ENCODE peak calls at places on chromosomes 12 and 14, in five cellular contexts. One of them, this sample, is unnamed.

GRCh38 chr14:100246809-100247428 is 8.0 kb downstream of the YY1 start:
- DNase-seq in transverse colon: no peak
- DNase-seq in SK-N-SH: peak; percentile 74
- DNase-seq in H1: no peak
- DNase-seq in sigmoid colon: no peak
- DNase-seq in this sample: no peak

GRCh38 chr12:22306311-22306710 is 28.2 kb downstream of the ST8SIA1 start:
- DNase-seq in transverse colon: no peak
- DNase-seq in SK-N-SH: no peak
- DNase-seq in H1: no peak
- DNase-seq in sigmoid colon: no peak
- DNase-seq in this sample: no peak

GRCh38 chr12:71780207-71780822 is 25.7 kb downstream of the RAB21 start:
- DNase-seq in transverse colon: peak; percentile 47
- DNase-seq in SK-N-SH: peak; percentile 43
- DNase-seq in H1: no peak
- DNase-seq in sigmoid colon: no peak
- DNase-seq in this sample: no peak

GRCh38 chr12:26953447-26953846 is 15.2 kb downstream of the FGFR1OP2 start:
- DNase-seq in transverse colon: no peak
- DNase-seq in SK-N-SH: no peak
- DNase-seq in H1: no peak
- DNase-seq in sigmoid colon: peak; percentile 72
- DNase-seq in this sample: no peak

GRCh38 chr12:63997198-63997597 is 152.7 kb downstream of the SRGAP1 start:
- DNase-seq in transverse colon: no peak
- DNase-seq in SK-N-SH: no peak
- DNase-seq in H1: no peak
- DNase-seq in sigmoid colon: no peak
- DNase-seq in this sample: no peak

GRCh38 chr12:132315507-132315906 is 13.9 kb downstream of the GALNT9 start:
- DNase-seq in transverse colon: no peak
- DNase-seq in SK-N-SH: no peak
- DNase-seq in H1: no peak
- DNase-seq in sigmoid colon: peak; percentile 57
- DNase-seq in this sample: no peak

GRCh38 chr12:92047058-92047826 is 98.4 kb downstream of the BTG1 start:
- DNase-seq in transverse colon: no peak
- DNase-seq in SK-N-SH: no peak
- DNase-seq in H1: no peak
- DNase-seq in sigmoid colon: no peak
- DNase-seq in this sample: no peak

GRCh38 chr12:52243264-52243773 is 10.3 kb downstream of the KRT7 start:
- DNase-seq in transverse colon: no peak
- DNase-seq in SK-N-SH: peak; percentile 17
- DNase-seq in H1: no peak
- DNase-seq in sigmoid colon: peak; percentile 61
- DNase-seq in this sample: no peak

GRCh38 chr12:121240484-121241202 is 30.7 kb downstream of the P2RX4 start:
- DNase-seq in transverse colon: peak; percentile 75
- DNase-seq in SK-N-SH: no peak
- DNase-seq in H1: no peak
- DNase-seq in sigmoid colon: peak; percentile 91
- DNase-seq in this sample: no peak

GRCh38 chr12:125187148-125187733 is 122.0 kb downstream of the AACS start:
- DNase-seq in transverse colon: no peak
- DNase-seq in SK-N-SH: no peak
- DNase-seq in H1: no peak
- DNase-seq in sigmoid colon: no peak
- DNase-seq in this sample: no peak

GRCh38 chr14:62763951-62764350 is 281.3 kb downstream of the KCNH5 start:
- DNase-seq in transverse colon: no peak
- DNase-seq in SK-N-SH: no peak
- DNase-seq in H1: no peak
- DNase-seq in sigmoid colon: no peak
- DNase-seq in this sample: no peak

GRCh38 chr14:30896435-30896834 is 22.1 kb downstream of the COCH start:
- DNase-seq in transverse colon: no peak
- DNase-seq in SK-N-SH: no peak
- DNase-seq in H1: no peak
- DNase-seq in sigmoid colon: no peak
- DNase-seq in this sample: no peak

GRCh38 chr12:77236066-77236465 is 170.7 kb upstream of the E2F7 start:
- DNase-seq in transverse colon: no peak
- DNase-seq in SK-N-SH: no peak
- DNase-seq in H1: no peak
- DNase-seq in sigmoid colon: no peak
- DNase-seq in this sample: no peak

GRCh38 chr12:82746668-82747067 is 60.0 kb downstream of the TMTC2 start:
- DNase-seq in transverse colon: no peak
- DNase-seq in SK-N-SH: no peak
- DNase-seq in H1: no peak
- DNase-seq in sigmoid colon: no peak
- DNase-seq in this sample: no peak

GRCh38 chr14:90355540-90356518 is 24.1 kb upstream of the NRDE2 start:
- DNase-seq in transverse colon: no peak
- DNase-seq in SK-N-SH: no peak
- DNase-seq in H1: no peak
- DNase-seq in sigmoid colon: no peak
- DNase-seq in this sample: no peak

GRCh38 chr12:25960176-25960575 is 1.7 kb downstream of the RASSF8 start:
- DNase-seq in transverse colon: no peak
- DNase-seq in SK-N-SH: peak; percentile 55
- DNase-seq in H1: no peak
- DNase-seq in sigmoid colon: peak; percentile 75
- DNase-seq in this sample: no peak

GRCh38 chr12:10235761-10236631 is 23.3 kb downstream of the GABARAPL1 start:
- DNase-seq in transverse colon: no peak
- DNase-seq in SK-N-SH: peak; percentile 58
- DNase-seq in H1: no peak
- DNase-seq in sigmoid colon: no peak
- DNase-seq in this sample: no peak

GRCh38 chr12:109582636-109583035 is 9.0 kb downstream of the MVK start:
- DNase-seq in transverse colon: no peak
- DNase-seq in SK-N-SH: peak; percentile 46
- DNase-seq in H1: no peak
- DNase-seq in sigmoid colon: no peak
- DNase-seq in this sample: no peak

GRCh38 chr14:89359477-89360222 is 57.4 kb downstream of the FOXN3 start:
- DNase-seq in transverse colon: no peak
- DNase-seq in SK-N-SH: no peak
- DNase-seq in H1: no peak
- DNase-seq in sigmoid colon: peak; percentile 80
- DNase-seq in this sample: no peak

GRCh38 chr12:115093261-115093660 is 409.3 kb upstream of the TBX3 start:
- DNase-seq in transverse colon: no peak
- DNase-seq in SK-N-SH: no peak
- DNase-seq in H1: no peak
- DNase-seq in sigmoid colon: no peak
- DNase-seq in this sample: no peak

GRCh38 chr14:103706551-103707328 is 8.5 kb downstream of the XRCC3 start:
- DNase-seq in transverse colon: no peak
- DNase-seq in SK-N-SH: no peak
- DNase-seq in H1: no peak
- DNase-seq in sigmoid colon: no peak
- DNase-seq in this sample: no peak

GRCh38 chr14:103709814-103710213 is 5.4 kb downstream of the XRCC3 start:
- DNase-seq in transverse colon: no peak
- DNase-seq in SK-N-SH: no peak
- DNase-seq in H1: no peak
- DNase-seq in sigmoid colon: no peak
- DNase-seq in this sample: no peak

GRCh38 chr14:103707329-103708263 is 7.7 kb downstream of the XRCC3 start:
- DNase-seq in transverse colon: no peak
- DNase-seq in SK-N-SH: no peak
- DNase-seq in H1: no peak
- DNase-seq in sigmoid colon: no peak
- DNase-seq in this sample: no peak

GRCh38 chr14:103710771-103711392 is 4.4 kb downstream of the XRCC3 start:
- DNase-seq in transverse colon: peak; percentile 56
- DNase-seq in SK-N-SH: no peak
- DNase-seq in H1: no peak
- DNase-seq in sigmoid colon: no peak
- DNase-seq in this sample: no peak

DNA sequence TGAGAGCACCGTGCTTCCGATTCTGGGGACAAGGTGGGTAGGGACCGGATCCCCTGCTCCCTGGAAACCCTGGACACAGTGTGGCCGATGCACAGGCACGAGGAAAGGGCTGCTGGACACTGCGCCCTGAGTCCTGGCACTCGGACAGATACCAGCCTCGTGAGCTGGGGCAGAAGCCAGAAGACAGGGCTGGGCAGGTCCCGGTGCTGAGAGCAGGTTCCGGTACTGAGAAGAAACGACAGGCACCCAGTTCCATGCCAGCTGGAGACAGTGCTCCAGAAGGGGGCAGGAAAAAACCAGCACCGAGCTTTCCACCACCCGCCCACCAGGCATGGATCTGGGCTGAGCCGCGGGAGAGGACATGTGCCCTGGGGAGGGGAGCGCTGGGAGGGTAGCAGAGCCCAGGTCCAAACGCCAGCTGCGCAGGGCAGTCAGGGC is 6.5 kb downstream of the XRCC3 start:
- DNase-seq in transverse colon: no peak
- DNase-seq in SK-N-SH: no peak
- DNase-seq in H1: no peak
- DNase-seq in sigmoid colon: peak; percentile 85
- DNase-seq in this sample: no peak
- TF ChIP-seq POLR2AphosphoS5 in transverse colon: no peak
- TF ChIP-seq POLR2AphosphoS5 in SK-N-SH: no peak
- TF ChIP-seq POLR2AphosphoS5 in H1: no peak
- TF ChIP-seq POLR2AphosphoS5 in sigmoid colon: no peak
- TF ChIP-seq POLR2AphosphoS5 in this sample: no peak

GRCh38 chr12:34294137-34294536 is 271.8 kb downstream of the ALG10 start:
- DNase-seq in transverse colon: no peak
- DNase-seq in SK-N-SH: no peak
- DNase-seq in H1: no peak
- DNase-seq in sigmoid colon: no peak
- DNase-seq in this sample: no peak
- H3K9me3 ChIP-seq in transverse colon: peaks cover 4% of the 10 kb centered on the region
- H3K9me3 ChIP-seq in SK-N-SH: no peaks in the 10 kb centered on the region
- H3K9me3 ChIP-seq in H1: peaks cover 100% of the 10 kb centered on the region
- H3K9me3 ChIP-seq in sigmoid colon: no peaks in the 10 kb centered on the region
- H3K9me3 ChIP-seq in this sample: no peaks in the 10 kb centered on the region

GRCh38 chr14:74401504-74402241 is 24.3 kb downstream of the SYNDIG1L start:
- DNase-seq in transverse colon: peak; percentile 62
- DNase-seq in SK-N-SH: peak; percentile 63
- DNase-seq in H1: no peak
- DNase-seq in sigmoid colon: no peak
- DNase-seq in this sample: no peak
- H3K4me3 ChIP-seq in transverse colon: peak overlapping the region; percentile 11
- H3K4me3 ChIP-seq in SK-N-SH: no peak overlapping the region
- H3K4me3 ChIP-seq in H1: no peak overlapping the region
- H3K4me3 ChIP-seq in sigmoid colon: no peak overlapping the region
- H3K4me3 ChIP-seq in this sample: no peak overlapping the region

DNA sequence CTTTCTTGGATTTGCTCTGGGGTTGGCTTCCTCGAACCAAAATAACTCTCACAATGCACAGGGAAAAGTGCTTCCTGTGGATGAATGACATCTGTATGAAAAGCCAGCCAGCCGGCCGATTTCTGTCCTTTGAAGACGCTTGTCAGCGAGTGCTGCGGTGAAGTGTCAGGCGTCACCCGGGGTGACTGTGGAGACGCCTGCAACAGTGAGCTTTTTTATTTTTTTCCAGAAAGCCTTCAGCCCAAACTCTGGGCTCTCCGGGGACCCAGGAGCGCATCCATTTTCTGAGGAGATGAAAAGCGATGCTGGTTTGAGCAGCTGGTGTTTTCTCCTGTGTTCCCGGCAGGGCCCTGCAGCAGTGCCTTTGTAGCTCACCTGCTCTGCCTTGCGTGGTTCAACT is 147.9 kb upstream of the MYL2 start:
- DNase-seq in transverse colon: no peak
- DNase-seq in SK-N-SH: no peak
- DNase-seq in H1: no peak
- DNase-seq in sigmoid colon: no peak
- DNase-seq in this sample: no peak
- TF ChIP-seq POLR2AphosphoS5 in transverse colon: no peak
- TF ChIP-seq POLR2AphosphoS5 in SK-N-SH: no peak
- TF ChIP-seq POLR2AphosphoS5 in H1: no peak
- TF ChIP-seq POLR2AphosphoS5 in sigmoid colon: no peak
- TF ChIP-seq POLR2AphosphoS5 in this sample: no peak

DNA sequence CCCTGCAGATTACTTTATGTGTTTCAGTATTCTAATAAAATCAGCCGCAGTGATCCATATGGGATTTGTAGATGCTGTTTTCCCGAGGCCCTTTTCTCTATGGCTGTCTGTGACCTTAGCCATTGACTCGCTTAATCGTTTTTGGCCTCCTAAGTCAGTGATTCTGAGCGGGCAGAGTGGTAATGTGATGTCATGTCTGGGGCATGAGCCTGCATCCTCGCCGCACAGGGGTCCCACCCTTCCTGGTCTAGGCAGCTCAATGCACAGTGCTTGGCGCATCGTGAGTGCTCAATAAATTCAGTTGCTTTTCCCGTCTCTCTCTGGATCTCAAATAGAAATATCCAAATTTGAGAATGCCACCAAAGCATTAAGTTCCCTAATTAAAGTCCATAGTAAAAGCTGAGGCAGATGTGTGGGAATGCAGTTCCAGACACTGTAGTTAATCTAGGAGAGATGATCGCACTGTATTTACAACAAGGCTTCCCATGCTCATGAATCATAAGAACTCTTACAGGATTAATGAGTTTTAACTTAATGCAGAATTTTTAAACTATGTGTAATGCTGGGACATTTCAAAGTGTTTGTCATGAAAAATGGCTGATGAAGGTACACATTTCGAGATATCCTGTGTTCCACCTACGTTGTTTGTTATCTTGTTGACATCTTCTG is 29.3 kb downstream of the HMGA2 start:
- DNase-seq in transverse colon: no peak
- DNase-seq in SK-N-SH: no peak
- DNase-seq in H1: no peak
- DNase-seq in sigmoid colon: no peak
- DNase-seq in this sample: no peak
- H3K9me3 ChIP-seq in transverse colon: no peaks in the 10 kb centered on the region
- H3K9me3 ChIP-seq in SK-N-SH: no peaks in the 10 kb centered on the region
- H3K9me3 ChIP-seq in H1: no peaks in the 10 kb centered on the region
- H3K9me3 ChIP-seq in sigmoid colon: no peaks in the 10 kb centered on the region
- H3K9me3 ChIP-seq in this sample: no peaks in the 10 kb centered on the region

DNA sequence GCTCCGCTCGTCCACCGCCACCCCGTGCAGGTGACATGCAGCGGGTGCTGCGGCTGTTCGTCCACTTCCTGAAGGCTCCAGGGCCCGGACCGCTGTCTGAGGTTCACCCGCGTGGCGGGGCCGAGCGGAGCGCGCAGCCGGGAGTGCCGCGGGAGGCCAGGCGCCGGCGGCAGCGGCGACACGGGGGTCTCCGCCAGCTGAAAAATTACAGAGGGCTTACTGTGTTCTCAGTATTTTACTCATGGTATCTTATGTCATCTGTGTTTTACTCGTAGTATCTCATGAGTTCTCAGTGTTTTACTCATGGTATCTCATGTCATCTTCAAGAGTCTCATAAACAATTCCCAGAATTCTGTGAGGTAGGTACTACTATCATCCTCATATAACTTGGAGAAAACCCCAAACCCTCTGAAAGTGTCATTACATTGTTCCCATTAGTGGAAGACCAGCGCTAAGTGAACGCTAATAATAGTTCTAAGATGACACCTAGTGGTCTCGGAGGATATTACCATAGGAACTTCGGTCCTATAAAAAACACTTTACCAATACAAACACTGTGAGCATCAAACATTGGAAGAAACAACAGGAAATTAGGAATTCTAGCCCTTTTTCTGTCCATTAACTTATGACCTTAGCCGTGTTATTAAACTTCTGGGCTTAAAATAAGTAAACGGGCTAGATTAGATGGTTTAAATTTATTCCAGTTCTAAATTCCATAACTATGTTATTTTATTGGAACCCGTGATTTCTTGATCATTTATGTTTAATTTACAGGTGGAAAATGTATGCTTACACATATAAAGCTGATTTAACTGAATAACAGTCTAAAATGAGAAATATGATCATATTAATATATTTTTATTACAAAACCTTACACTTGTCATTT is 32.4 kb downstream of the AK7 start:
- DNase-seq in transverse colon: peak; percentile 48
- DNase-seq in SK-N-SH: peak; percentile 77
- DNase-seq in H1: no peak
- DNase-seq in sigmoid colon: no peak
- DNase-seq in this sample: no peak
- H3K4me3 ChIP-seq in transverse colon: peak overlapping the region; percentile 63
- H3K4me3 ChIP-seq in SK-N-SH: no peak overlapping the region
- H3K4me3 ChIP-seq in H1: no peak overlapping the region
- H3K4me3 ChIP-seq in sigmoid colon: peak overlapping the region; percentile 44
- H3K4me3 ChIP-seq in this sample: peak overlapping the region; percentile 45